ENCODE peak calls at places on chromosomes 3 and 15, in six cellular contexts. N is ecto neural progenitor cell; F is NB4; L is stimulated activated CD8-positive, alpha-beta memory T cell treated with anti-CD3 and anti-CD28 coated beads, Interleukin-7, amount 100 ng/mL, for 4 hours; R is RCC 7860; C is activated T-cell treated with anti-CD3 and anti-CD28 coated beads for 4 hours. D is an unnamed sample.

GRCh38 chr15:64857421-64857820 is 15.7 kb downstream of the PLEKHO2 start:
- DNase-seq in N (no peak), F (no peak), L (no peak), R (peak; percentile 17), C (no peak), D (no peak)

GRCh38 chr3:55329849-55330248 is 157.3 kb downstream of the WNT5A start:
- DNase-seq in N (no peak), F (no peak), L (no peak), R (peak; percentile 79), C (no peak), D (no peak)

GRCh38 chr15:63231717-63232116 is 42.3 kb downstream of the RAB8B start:
- DNase-seq in N (no peak), F (peak; percentile 32), L (no peak), R (no peak), C (no peak), D (no peak)

GRCh38 chr3:42697326-42698051 is 5.1 kb downstream of the HHATL start:
- DNase-seq in N (peak; percentile 21), F (no peak), L (no peak), R (no peak), C (no peak), D (peak; percentile 78)

GRCh38 chr3:158098834-158099424 is 7.3 kb downstream of the SHOX2 start:
- DNase-seq in N (no peak), F (no peak), L (no peak), R (no peak), C (no peak), D (no peak)

GRCh38 chr3:27535809-27536392 is 51.7 kb upstream of the SLC4A7 start:
- DNase-seq in N (no peak), F (no peak), L (no peak), R (peak; percentile 82), C (no peak), D (no peak)

GRCh38 chr15:78449220-78449999 is 11.4 kb downstream of the IREB2 start:
- DNase-seq in N (no peak), F (no peak), L (no peak), R (no peak), C (no peak), D (no peak)

GRCh38 chr3:159787191-159787590 is 201.4 kb upstream of the IL12A start:
- DNase-seq in N (no peak), F (no peak), L (no peak), R (peak; percentile 68), C (no peak), D (no peak)

GRCh38 chr3:25045291-25045690 is 382.8 kb upstream of the RARB start:
- DNase-seq in N (peak; percentile 53), F (no peak), L (no peak), R (no peak), C (no peak), D (no peak)

GRCh38 chr3:50120364-50121095 is 31.8 kb downstream of the RBM5 start:
- DNase-seq in N (no peak), F (no peak), L (no peak), R (no peak), C (no peak), D (no peak)

GRCh38 chr15:47968593-47968992 is 152.2 kb upstream of the SLC24A5 start:
- DNase-seq in N (no peak), F (no peak), L (no peak), R (no peak), C (no peak), D (no peak)

GRCh38 chr15:100350434-100351226 is 8.9 kb upstream of the ADAMTS17 start:
- DNase-seq in N (no peak), F (peak; percentile 93), L (no peak), R (no peak), C (no peak), D (no peak)

GRCh38 chr3:43747641-43748040 is 56.9 kb downstream of the ABHD5 start:
- DNase-seq in N (no peak), F (no peak), L (no peak), R (no peak), C (no peak), D (peak; percentile 80)

GRCh38 chr3:136518102-136518501 is 234.1 kb downstream of the STAG1 start:
- DNase-seq in N (no peak), F (no peak), L (no peak), R (no peak), C (no peak), D (no peak)

GRCh38 chr15:35443376-35443775 is 102.6 kb downstream of the DPH6 start:
- DNase-seq in N (no peak), F (no peak), L (no peak), R (no peak), C (no peak), D (no peak)

D was measured in osteocyte.